ENCODE peak calls at places on chromosomes 12 and 14, in five cellular contexts. U is Peyer's patch, G is adrenal gland, L is cardiac muscle cell, V is small intestine. Z is an unnamed sample.

GRCh38 chr12:65205886-65206285 is 36.5 kb downstream of the LEMD3 start:
- DNase-seq in U (no peak), G (no peak), L (no peak), V (no peak), Z (no peak)

GRCh38 chr14:70698288-70698687 is 56.6 kb downstream of the TTC9 start:
- DNase-seq in U (no peak), G (no peak), L (peak; percentile 23), V (peak; percentile 62), Z (no peak)

GRCh38 chr12:107461222-107461980 is 224.2 kb upstream of the PWP1 start:
- DNase-seq in U (peak; percentile 12), G (peak; percentile 80), L (peak; percentile 25), V (no peak), Z (no peak)

GRCh38 chr12:97203408-97203807 is 259.2 kb upstream of the RMST start:
- DNase-seq in U (no peak), G (no peak), L (no peak), V (no peak), Z (no peak)

GRCh38 chr12:130164931-130165330 is 2.7 kb downstream of the FZD10 start:
- DNase-seq in U (no peak), G (no peak), L (no peak), V (no peak), Z (no peak)

GRCh38 chr14:22452330-22452729 is 136.7 kb downstream of the DAD1 start:
- DNase-seq in U (no peak), G (no peak), L (no peak), V (no peak), Z (no peak)

GRCh38 chr12:53976172-53976822 is 1.5 kb upstream of the HOTAIR start:
- DNase-seq in U (no peak), G (no peak), L (no peak), V (no peak), Z (no peak)

GRCh38 chr12:123948401-123949117 is 24.1 kb downstream of the CCDC92 start:
- DNase-seq in U (no peak), G (peak; percentile 44), L (no peak), V (no peak), Z (no peak)

GRCh38 chr14:65278589-65278988 is 133.9 kb upstream of the FUT8 start:
- DNase-seq in U (no peak), G (no peak), L (no peak), V (no peak), Z (no peak)

GRCh38 chr14:60327447-60328331 is 78.7 kb downstream of the PPM1A start:
- DNase-seq in U (peak; percentile 53), G (peak; percentile 59), L (peak; percentile 45), V (peak; percentile 24), Z (no peak)

GRCh38 chr14:106436310-106436905 is 910.0 kb downstream of the TMEM121 start:
- DNase-seq in U (peak; percentile 65), G (peak; percentile 58), L (no peak), V (peak; percentile 61), Z (no peak)

DNA sequence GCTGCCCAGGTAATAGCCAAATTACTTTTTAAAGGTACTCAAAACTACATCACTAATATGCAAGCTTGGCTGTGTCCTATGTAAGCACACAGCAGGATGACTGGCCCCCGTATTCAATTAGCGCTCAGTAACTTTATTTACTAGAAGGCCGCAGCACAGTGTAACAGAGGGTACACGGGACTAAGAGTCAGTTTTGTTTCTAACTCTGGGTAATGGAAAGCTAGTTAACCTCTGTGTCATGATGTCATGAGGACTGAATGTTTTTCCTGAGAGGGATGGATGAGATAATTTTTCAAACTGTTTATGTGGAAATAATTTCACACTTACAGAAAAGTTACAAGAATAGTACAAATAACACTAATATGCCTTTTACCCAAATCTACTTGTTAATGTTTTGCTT is 27.1 kb downstream of the GALNT4 start:
- DNase-seq in U (no peak), G (no peak), L (peak; percentile 23), V (no peak), Z (no peak)
- H3K4me1 ChIP-seq in U (no peaks in the 10 kb centered on the region), G (no peaks in the 10 kb centered on the region), L (no peaks in the 10 kb centered on the region), V (peaks cover 5% of the 10 kb centered on the region), Z (no peaks in the 10 kb centered on the region)

GRCh38 chr12:15196678-15197267 is 24.4 kb downstream of the RERG start:
- DNase-seq in U (no peak), G (no peak), L (no peak), V (no peak), Z (no peak)
- H3K4me1 ChIP-seq in U (no peaks in the 10 kb centered on the region), G (peaks cover 56% of the 10 kb centered on the region), L (no peaks in the 10 kb centered on the region), V (no peaks in the 10 kb centered on the region), Z (peaks cover 8% of the 10 kb centered on the region)

GRCh38 chr14:72416892-72417291 is 477.0 kb downstream of the DPF3 start:
- DNase-seq in U (no peak), G (peak; percentile 63), L (no peak), V (no peak), Z (no peak)
- H3K4me1 ChIP-seq in U (no peaks in the 10 kb centered on the region), G (no peaks in the 10 kb centered on the region), L (no peaks in the 10 kb centered on the region), V (no peaks in the 10 kb centered on the region), Z (no peaks in the 10 kb centered on the region)

DNA sequence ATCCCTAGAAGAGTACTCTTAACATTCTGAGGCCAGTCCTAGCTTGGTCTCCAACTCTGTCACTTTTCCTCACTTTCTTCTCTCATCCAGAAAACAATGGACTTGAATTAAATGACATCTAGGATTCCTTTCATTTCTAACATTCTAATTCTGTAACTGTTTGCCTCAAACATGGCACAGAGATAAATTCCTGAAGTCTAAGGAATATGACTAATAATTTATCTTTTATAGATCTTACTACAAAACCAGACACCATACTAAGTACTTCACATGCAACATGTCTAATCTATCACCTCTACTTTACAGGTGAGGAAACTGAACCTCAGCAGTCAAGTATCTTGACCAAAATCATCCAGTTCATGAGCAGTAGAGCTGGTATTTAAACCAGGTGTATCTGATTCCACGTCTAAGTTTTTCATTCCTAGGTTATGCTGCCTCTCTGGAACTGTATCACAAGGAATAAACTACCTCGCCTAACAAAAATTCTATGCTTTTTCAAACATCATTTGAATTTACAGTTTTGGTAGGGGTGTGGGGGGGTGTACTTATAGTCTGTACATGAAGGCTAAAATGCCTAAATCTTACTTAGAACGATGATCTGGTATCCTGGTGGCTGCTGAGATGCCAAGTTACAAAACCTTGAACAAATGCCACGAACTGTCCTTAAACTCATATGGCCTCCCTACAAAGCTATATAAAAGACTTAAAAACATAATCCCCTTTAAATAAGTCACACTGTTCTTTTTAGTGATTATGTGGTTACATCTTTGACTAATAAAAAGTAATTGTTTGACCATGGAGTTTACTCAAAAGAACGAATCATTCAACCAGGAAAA is 41.6 kb downstream of the ATXN2 start:
- DNase-seq in U (no peak), G (no peak), L (peak; percentile 24), V (no peak), Z (no peak)
- H3K4me1 ChIP-seq in U (no peaks in the 10 kb centered on the region), G (peaks cover 51% of the 10 kb centered on the region), L (no peaks in the 10 kb centered on the region), V (peaks cover 7% of the 10 kb centered on the region), Z (peaks cover 16% of the 10 kb centered on the region)

GRCh38 chr14:76928301-76928700 is 100.2 kb downstream of the IRF2BPL start:
- DNase-seq in U (no peak), G (peak; percentile 76), L (no peak), V (no peak), Z (no peak)
- H3K4me1 ChIP-seq in U (peaks cover 5% of the 10 kb centered on the region), G (peaks cover 52% of the 10 kb centered on the region), L (peaks cover 27% of the 10 kb centered on the region), V (peaks cover 2% of the 10 kb centered on the region), Z (peaks cover 26% of the 10 kb centered on the region)

GRCh38 chr12:50282581-50283229 is 615 bp downstream of the LIMA1 start:
- DNase-seq in U (no peak), G (no peak), L (peak; percentile 29), V (no peak), Z (no peak)
- H3K4me1 ChIP-seq in U (no peaks in the 10 kb centered on the region), G (peaks cover 51% of the 10 kb centered on the region), L (no peaks in the 10 kb centered on the region), V (peaks cover 5% of the 10 kb centered on the region), Z (no peaks in the 10 kb centered on the region)

GRCh38 chr12:103799504-103800251 is 41.4 kb downstream of the NT5DC3 start:
- DNase-seq in U (no peak), G (peak; percentile 58), L (peak; percentile 79), V (peak; percentile 68), Z (no peak)
- H3K4me1 ChIP-seq in U (no peaks in the 10 kb centered on the region), G (peaks cover 46% of the 10 kb centered on the region), L (peaks cover 10% of the 10 kb centered on the region), V (no peaks in the 10 kb centered on the region), Z (peaks cover 29% of the 10 kb centered on the region)

DNA sequence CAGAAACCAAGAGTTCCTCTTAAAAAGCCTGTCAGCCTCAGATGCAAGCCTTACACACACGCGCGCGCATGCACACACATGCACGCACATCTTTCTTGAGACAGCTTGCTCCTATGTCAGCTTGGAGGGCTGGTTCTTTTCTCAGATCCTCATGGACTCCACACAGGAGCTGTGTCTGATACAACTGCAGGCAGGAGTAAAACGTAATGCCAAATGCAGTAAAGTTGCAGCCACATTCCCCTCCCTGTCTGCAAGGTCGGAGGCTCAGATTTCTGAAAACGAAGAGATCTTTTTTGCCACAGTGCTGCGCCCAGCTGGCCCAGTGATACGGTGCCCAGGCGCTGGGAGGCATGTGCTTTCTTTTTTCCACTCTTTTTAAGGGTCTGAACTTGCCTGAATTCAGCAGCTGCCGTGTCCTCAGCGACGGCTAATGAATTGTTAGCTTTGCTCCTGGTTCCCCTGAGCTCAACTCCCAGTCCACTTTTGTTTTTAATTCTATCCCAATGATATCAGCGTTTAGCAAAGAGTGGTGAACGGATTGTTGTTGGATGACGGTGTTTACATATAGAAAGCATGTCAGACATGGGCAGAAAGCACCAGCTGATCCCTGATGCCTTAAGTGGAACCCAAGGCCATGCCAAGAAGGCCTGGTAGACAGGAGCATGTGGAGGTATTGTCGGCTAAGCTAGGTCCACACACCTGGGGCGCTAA is 72.9 kb upstream of the FOXN3 start:
- DNase-seq in U (no peak), G (no peak), L (peak; percentile 17), V (no peak), Z (no peak)
- H3K4me1 ChIP-seq in U (no peaks in the 10 kb centered on the region), G (peaks cover 6% of the 10 kb centered on the region), L (no peaks in the 10 kb centered on the region), V (no peaks in the 10 kb centered on the region), Z (peaks cover 11% of the 10 kb centered on the region)

Z was measured in ascending aorta.